ENCODE peak calls at places on chromosomes 11 and 22, in four cellular contexts. One of them, this sample, is unnamed.

GRCh38 chr22:36781656-36782627 is 6.0 kb upstream of the IFT27 start:
- DNase-seq in cardiac fibroblast: peak; percentile 84
- DNase-seq in NCI-H2107: peak; percentile 24
- DNase-seq in SHP77 treated with DMSO at 0.1 percent for 48 hours: peak; percentile 27
- DNase-seq in this sample: no peak

GRCh38 chr11:60130496-60130895 is 42.0 kb downstream of the MS4A2 start:
- DNase-seq in SHP77 treated with DMSO at 0.1 percent for 48 hours: no peak
- DNase-seq in NCI-H2107: no peak
- DNase-seq in cardiac fibroblast: peak; percentile 0
- DNase-seq in this sample: no peak

GRCh38 chr11:122167100-122167499 is 51.1 kb upstream of the BLID start:
- DNase-seq in NCI-H2107: no peak
- DNase-seq in cardiac fibroblast: peak; percentile 88
- DNase-seq in SHP77 treated with DMSO at 0.1 percent for 48 hours: no peak
- DNase-seq in this sample: no peak

GRCh38 chr11:69640995-69641581 is at the start of gene CCND1:
- DNase-seq in NCI-H2107: no peak
- DNase-seq in cardiac fibroblast: peak; percentile 93
- DNase-seq in SHP77 treated with DMSO at 0.1 percent for 48 hours: peak; percentile 13
- DNase-seq in this sample: peak; percentile 72

GRCh38 chr11:112255075-112255739 is 5.5 kb downstream of the PLET1 start:
- DNase-seq in NCI-H2107: no peak
- DNase-seq in cardiac fibroblast: peak; percentile 78
- DNase-seq in SHP77 treated with DMSO at 0.1 percent for 48 hours: peak; percentile 29
- DNase-seq in this sample: peak; percentile 4

GRCh38 chr22:31128156-31128555 is 5.4 kb downstream of the INPP5J start:
- DNase-seq in NCI-H2107: no peak
- DNase-seq in cardiac fibroblast: no peak
- DNase-seq in SHP77 treated with DMSO at 0.1 percent for 48 hours: no peak
- DNase-seq in this sample: no peak

GRCh38 chr22:30857791-30858190 is 110.8 kb downstream of the MORC2 start:
- DNase-seq in cardiac fibroblast: no peak
- DNase-seq in SHP77 treated with DMSO at 0.1 percent for 48 hours: no peak
- DNase-seq in NCI-H2107: no peak
- DNase-seq in this sample: no peak

GRCh38 chr11:35822815-35823495 is 120.9 kb upstream of the LDLRAD3 start:
- DNase-seq in SHP77 treated with DMSO at 0.1 percent for 48 hours: no peak
- DNase-seq in cardiac fibroblast: peak; percentile 17
- DNase-seq in NCI-H2107: no peak
- DNase-seq in this sample: no peak

GRCh38 chr11:107928767-107929507 is 689 bp downstream of the RAB39A start:
- DNase-seq in NCI-H2107: peak; percentile 38
- DNase-seq in SHP77 treated with DMSO at 0.1 percent for 48 hours: peak; percentile 2
- DNase-seq in cardiac fibroblast: no peak
- DNase-seq in this sample: peak; percentile 26

GRCh38 chr11:46679252-46680163 is 20.9 kb downstream of the ARHGAP1 start:
- DNase-seq in cardiac fibroblast: no peak
- DNase-seq in NCI-H2107: no peak
- DNase-seq in SHP77 treated with DMSO at 0.1 percent for 48 hours: no peak
- DNase-seq in this sample: no peak

GRCh38 chr11:10026514-10026913 is 267.5 kb downstream of the SBF2 start:
- DNase-seq in NCI-H2107: no peak
- DNase-seq in cardiac fibroblast: peak; percentile 88
- DNase-seq in SHP77 treated with DMSO at 0.1 percent for 48 hours: no peak
- DNase-seq in this sample: no peak

GRCh38 chr11:1073851-1074243 is 827 bp upstream of the MUC2 start:
- DNase-seq in SHP77 treated with DMSO at 0.1 percent for 48 hours: no peak
- DNase-seq in cardiac fibroblast: no peak
- DNase-seq in NCI-H2107: no peak
- DNase-seq in this sample: no peak

GRCh38 chr11:118791961-118792578 is 1.1 kb upstream of the DDX6 start:
- DNase-seq in NCI-H2107: no peak
- DNase-seq in cardiac fibroblast: peak; percentile 11
- DNase-seq in SHP77 treated with DMSO at 0.1 percent for 48 hours: no peak
- DNase-seq in this sample: no peak

GRCh38 chr11:46388619-46389449 is 2.7 kb downstream of the CHRM4 start:
- DNase-seq in cardiac fibroblast: no peak
- DNase-seq in SHP77 treated with DMSO at 0.1 percent for 48 hours: no peak
- DNase-seq in NCI-H2107: no peak
- DNase-seq in this sample: no peak

GRCh38 chr11:61725632-61726280 is 26.7 kb upstream of the MYRF start:
- DNase-seq in NCI-H2107: no peak
- DNase-seq in SHP77 treated with DMSO at 0.1 percent for 48 hours: no peak
- DNase-seq in cardiac fibroblast: peak; percentile 26
- DNase-seq in this sample: no peak

This sample was measured in DMS 273 treated with DMSO at 0.1 percent for 48 hours.